ENCODE peak calls at places on chromosomes 1 and 21, in seven cellular contexts. Z is A549, D is neural progenitor cell, W is colonic mucosa, R is sigmoid colon, C is mucosa of descending colon, N is psoas muscle. B is an unnamed sample. For H3K4me1, the result is how much of the 10 kb centered on the place peaks cover.

GRCh38 chr1:152926091-152926490 is 17.7 kb downstream of the IVL start:
- DNase-seq in Z (peak), D (no peak), W (no peak), R (no peak), C (no peak), N (no peak), B (no peak)

GRCh38 chr1:5897281-5897680 is 94.9 kb downstream of the NPHP4 start:
- DNase-seq in Z (no peak), D (peak), W (no peak), R (no peak), C (no peak), N (no peak), B (no peak)

GRCh38 chr1:174018565-174018964 is 3.6 kb downstream of the RC3H1 start:
- DNase-seq in Z (no peak), D (peak), W (no peak), R (no peak), C (no peak), N (no peak), B (no peak)

GRCh38 chr1:90719321-90720136 is 2.4 kb upstream of the BARHL2 start:
- DNase-seq in Z (no peak), D (peak), W (no peak), R (no peak), C (no peak), N (no peak), B (no peak)

GRCh38 chr1:156524481-156524869 is 23.9 kb upstream of the MEF2D start:
- DNase-seq in Z (no peak), D (no peak), W (no peak), R (no peak), C (no peak), N (no peak), B (no peak)

GRCh38 chr1:204417231-204417997 is 5.8 kb upstream of the PPP1R15B start:
- DNase-seq in Z (peak), D (no peak), W (peak), R (peak), C (peak), N (peak), B (no peak)

GRCh38 chr1:32231843-32232432 is 9.7 kb downstream of the EIF3I start:
- DNase-seq in Z (no peak), D (no peak), W (no peak), R (no peak), C (no peak), N (no peak), B (no peak)

GRCh38 chr1:20371411-20371810 is 80.7 kb downstream of the VWA5B1 start:
- DNase-seq in Z (no peak), D (peak), W (no peak), R (peak), C (no peak), N (no peak), B (no peak)

GRCh38 chr21:29293495-29293894 is 5.2 kb upstream of the BACH1 start:
- DNase-seq in Z (no peak), D (no peak), W (no peak), R (no peak), C (no peak), N (no peak), B (peak)

GRCh38 chr1:219385786-219386427 is 212.2 kb downstream of the LYPLAL1 start:
- DNase-seq in Z (peak), D (peak), W (peak), R (no peak), C (no peak), N (no peak), B (no peak)

GRCh38 chr1:29850358-29850757 is 614.0 kb downstream of the PTPRU start:
- DNase-seq in Z (no peak), D (no peak), W (no peak), R (no peak), C (no peak), N (no peak), B (no peak)

GRCh38 chr1:28885982-28886730 is 28.2 kb upstream of the EPB41 start:
- DNase-seq in Z (no peak), D (no peak), W (no peak), R (no peak), C (no peak), N (no peak), B (no peak)

GRCh38 chr1:8020032-8020431 is 6.1 kb downstream of the ERRFI1 start:
- DNase-seq in Z (peak), D (no peak), W (peak), R (no peak), C (no peak), N (no peak), B (no peak)

GRCh38 chr1:22018583-22019559 is 17.4 kb downstream of the CELA3A start:
- DNase-seq in Z (peak), D (no peak), W (no peak), R (peak), C (no peak), N (peak), B (peak)
- H3K4me1 ChIP-seq in Z (under half), D (under half), W (under half), R (under half), C (under half), N (under half), B (under half)

GRCh38 chr21:42411197-42411869 is 7.6 kb downstream of the UBASH3A start:
- DNase-seq in Z (peak), D (peak), W (no peak), R (no peak), C (no peak), N (no peak), B (peak)
- TF ChIP-seq CTCF in Z (peak), D (peak), W (no peak), R (no peak), C (no peak), N (no peak), B (no peak)

GRCh38 chr1:234990328-234990675 is 138.3 kb downstream of the TOMM20 start:
- DNase-seq in Z (no peak), D (no peak), W (no peak), R (peak), C (no peak), N (no peak), B (no peak)
- H3K4me3 ChIP-seq in Z (no peak), D (no peak), W (no peak), R (no peak), C (no peak), N (no peak), B (no peak)

GRCh38 chr1:206687915-206688442 is 3.3 kb downstream of the MAPKAPK2 start:
- DNase-seq in Z (no peak), D (no peak), W (no peak), R (peak), C (no peak), N (no peak), B (no peak)
- H3K4me1 ChIP-seq in Z (half or more), D (half or more), W (under half), R (half or more), C (half or more), N (half or more), B (half or more)

GRCh38 chr21:45357436-45358260 is 47.3 kb upstream of the COL18A1 start:
- DNase-seq in Z (no peak), D (peak), W (no peak), R (peak), C (peak), N (peak), B (no peak)
- TF ChIP-seq CTCF in Z (no peak), D (peak), W (no peak), R (no peak), C (no peak), N (no peak), B (no peak)

B was measured in Peyer's patch.